ENCODE peak calls at places on chromosomes 6 and 20, in ten cellular contexts. J, C, K, V, E, W, R, A, Q and I are unnamed samples.

GRCh38 chr6:151036869-151037680 is 171.6 kb downstream of the MTHFD1L start:
- DNase-seq in J (peak), A (no peak), K (peak), R (no peak), V (no peak), E (no peak), Q (no peak), C (no peak), W (no peak), I (no peak)

GRCh38 chr20:59566631-59567524 is 37.5 kb upstream of the PHACTR3 start:
- DNase-seq in R (no peak), J (no peak), A (no peak), C (no peak), W (no peak), E (no peak), Q (no peak), K (no peak), V (no peak), I (no peak)

GRCh38 chr20:8005033-8005432 is 14.5 kb downstream of the TMX4 start:
- DNase-seq in J (no peak), V (no peak), W (no peak), E (no peak), A (no peak), R (no peak), C (no peak), Q (no peak), K (no peak), I (no peak)

GRCh38 chr20:4962257-4962855 is 39.0 kb downstream of the SLC23A2 start:
- DNase-seq in C (no peak), J (no peak), E (no peak), A (peak), V (peak), W (no peak), Q (no peak), K (peak), R (no peak), I (peak)

GRCh38 chr20:46872315-46873211 is 22.1 kb upstream of the EYA2 start:
- DNase-seq in J (peak), R (no peak), A (no peak), K (peak), Q (no peak), W (peak), V (no peak), C (no peak), E (peak), I (no peak)

GRCh38 chr6:14200047-14200446 is 82.5 kb downstream of the CD83 start:
- DNase-seq in Q (no peak), V (no peak), E (no peak), J (peak), K (no peak), A (no peak), W (peak), R (no peak), C (no peak), I (no peak)

GRCh38 chr6:56827908-56828649 is 126.8 kb upstream of the BEND6 start:
- DNase-seq in W (peak), J (no peak), Q (no peak), R (no peak), K (no peak), V (no peak), E (no peak), C (no peak), A (no peak), I (no peak)

GRCh38 chr6:105363100-105363754 is 39.7 kb downstream of the PREP start:
- DNase-seq in C (no peak), V (no peak), W (peak), J (peak), A (no peak), Q (no peak), K (no peak), R (no peak), E (peak), I (no peak)

GRCh38 chr20:56422131-56422823 is 10.2 kb downstream of the CASS4 start:
- DNase-seq in J (peak), W (peak), K (no peak), R (peak), V (no peak), E (no peak), A (no peak), C (no peak), Q (no peak), I (no peak)

GRCh38 chr6:43287717-43288679 is 10.1 kb upstream of the SLC22A7 start:
- DNase-seq in V (no peak), A (no peak), E (no peak), R (no peak), K (no peak), C (peak), J (no peak), Q (no peak), W (no peak), I (no peak)

GRCh38 chr6:28922841-28923317 is 906 bp downstream of the TRIM27 start:
- DNase-seq in C (no peak), R (peak), A (peak), V (no peak), J (peak), K (peak), W (peak), E (peak), Q (no peak), I (peak)

GRCh38 chr20:62012631-62013030 is 53.0 kb downstream of the TAF4 start:
- DNase-seq in A (no peak), K (no peak), W (no peak), J (no peak), R (no peak), Q (no peak), C (no peak), V (no peak), E (no peak), I (no peak)

GRCh38 chr20:37598101-37598530 is 70.4 kb upstream of the BLCAP start:
- DNase-seq in A (no peak), Q (peak), R (no peak), J (no peak), W (no peak), K (no peak), C (no peak), E (peak), V (no peak), I (no peak)

GRCh38 chr6:162854734-162855191 is 127.0 kb downstream of the PACRG start:
- DNase-seq in K (no peak), E (peak), J (no peak), C (no peak), W (no peak), Q (no peak), A (no peak), V (no peak), R (no peak), I (no peak)

GRCh38 chr6:109466212-109466923 is 10.8 kb upstream of the MICAL1 start:
- DNase-seq in A (no peak), C (no peak), V (no peak), R (no peak), Q (no peak), K (no peak), E (no peak), W (no peak), J (no peak), I (no peak)

GRCh38 chr6:24583463-24584389 is 62.3 kb downstream of the KIAA0319 start:
- DNase-seq in J (peak), K (peak), A (peak), E (peak), R (peak), C (peak), Q (peak), V (peak), W (peak), I (peak)

GRCh38 chr20:61325718-61326117 is 73.7 kb downstream of the CDH4 start:
- DNase-seq in R (no peak), J (no peak), E (no peak), K (no peak), A (no peak), C (no peak), Q (no peak), V (no peak), W (no peak), I (no peak)

GRCh38 chr6:14824835-14825223 is 421.0 kb upstream of the JARID2 start:
- DNase-seq in Q (no peak), J (peak), C (no peak), R (no peak), A (no peak), W (no peak), K (no peak), E (peak), V (no peak), I (no peak)

GRCh38 chr20:46347831-46348230 is 39.5 kb upstream of the CDH22 start:
- DNase-seq in A (no peak), C (no peak), K (no peak), J (no peak), W (no peak), R (no peak), E (no peak), V (no peak), Q (peak), I (no peak)

GRCh38 chr20:31542201-31542842 is 28.1 kb downstream of the HM13 start:
- DNase-seq in W (no peak), A (no peak), R (no peak), K (peak), C (no peak), Q (no peak), V (no peak), J (peak), E (no peak), I (no peak)

GRCh38 chr6:73739097-73739496 is 43.1 kb downstream of the CD109 start:
- DNase-seq in K (no peak), V (no peak), E (peak), R (peak), A (peak), W (peak), C (no peak), Q (no peak), J (peak), I (no peak)

GRCh38 chr20:37390891-37391525 is 45.1 kb downstream of the SRC start:
- DNase-seq in Q (peak), V (no peak), K (peak), W (no peak), J (no peak), E (no peak), R (no peak), A (no peak), C (peak), I (no peak)

GRCh38 chr6:136468711-136469110 is 81.5 kb downstream of the MAP7 start:
- DNase-seq in K (no peak), Q (no peak), C (no peak), W (no peak), E (no peak), R (no peak), A (no peak), V (no peak), J (no peak), I (no peak)

GRCh38 chr20:3728876-3729275 is 3.6 kb upstream of the HSPA12B start:
- DNase-seq in E (no peak), V (no peak), Q (peak), R (no peak), W (no peak), A (no peak), J (no peak), C (no peak), K (no peak), I (no peak)

GRCh38 chr20:20480689-20481088 is 112.8 kb downstream of the INSM1 start:
- DNase-seq in E (no peak), K (no peak), W (peak), A (no peak), R (no peak), C (no peak), J (peak), V (no peak), Q (no peak), I (no peak)

GRCh38 chr6:143097224-143097795 is 36.6 kb downstream of the AIG1 start:
- DNase-seq in C (no peak), Q (no peak), K (no peak), V (no peak), R (no peak), J (no peak), W (no peak), A (peak), E (no peak), I (no peak)